ENCODE peak calls at places on chromosomes 5 and 9, in five cellular contexts. M is heart left ventricle, I is body of pancreas, E is endothelial cell of umbilical vein, U is sigmoid colon. S is an unnamed sample.

GRCh38 chr9:95003694-95004451 is 277.4 kb downstream of the AOPEP start:
- DNase-seq in M (peak; percentile 71), I (peak; percentile 73), E (peak; percentile 73), U (peak; percentile 86), S (peak; percentile 84)

GRCh38 chr5:72194846-72195245 is 87.6 kb downstream of the MAP1B start:
- DNase-seq in M (no peak), I (no peak), E (no peak), U (no peak), S (no peak)

GRCh38 chr5:14913141-14913540 is 41.6 kb upstream of the ANKH start:
- DNase-seq in M (no peak), I (no peak), E (no peak), U (no peak), S (no peak)

GRCh38 chr9:129458155-129458661 is 162.7 kb downstream of the C9orf50 start:
- DNase-seq in M (peak; percentile 54), I (peak; percentile 26), E (no peak), U (peak; percentile 80), S (peak; percentile 85)

GRCh38 chr5:6875376-6875775 is 162.1 kb downstream of the TENT4A start:
- DNase-seq in M (no peak), I (no peak), E (no peak), U (no peak), S (no peak)

GRCh38 chr9:110969971-110970381 is 68.3 kb downstream of the LPAR1 start:
- DNase-seq in M (no peak), I (no peak), E (no peak), U (no peak), S (no peak)

GRCh38 chr5:126456217-126456616 is 33.0 kb downstream of the GRAMD2B start:
- DNase-seq in M (no peak), I (no peak), E (no peak), U (no peak), S (no peak)

GRCh38 chr5:109319351-109319750 is 90.4 kb downstream of the PJA2 start:
- DNase-seq in M (no peak), I (no peak), E (no peak), U (no peak), S (no peak)

GRCh38 chr9:122526602-122527001 is 491 bp downstream of the OR1N1 start:
- DNase-seq in M (no peak), I (no peak), E (no peak), U (no peak), S (no peak)

GRCh38 chr5:122723606-122724352 is 51.1 kb upstream of the SNX2 start:
- DNase-seq in M (no peak), I (no peak), E (no peak), U (no peak), S (no peak)

DNA sequence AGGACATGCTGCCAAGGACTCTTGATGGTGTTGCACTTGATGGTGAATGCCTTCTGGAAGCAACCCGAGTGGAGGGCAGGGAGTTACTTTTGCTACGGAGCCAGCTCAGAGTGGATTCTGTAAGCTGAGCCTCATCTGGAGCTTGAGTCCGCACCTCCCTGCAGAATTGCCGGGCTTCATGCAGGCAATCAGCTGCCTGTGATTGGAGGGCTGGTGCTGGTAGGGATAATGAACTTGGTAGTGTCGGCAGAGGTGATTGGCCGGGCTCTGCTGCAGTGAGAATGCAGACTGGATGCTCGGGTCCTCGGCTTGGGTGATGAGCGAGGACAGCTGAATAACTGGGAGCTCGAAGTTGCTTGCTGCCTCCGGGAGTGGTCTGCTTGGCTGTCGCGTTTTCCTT is 23.1 kb downstream of the SLC25A25 start:
- DNase-seq in M (peak; percentile 60), I (peak; percentile 43), E (peak; percentile 50), U (peak; percentile 92), S (peak; percentile 65)
- TF ChIP-seq POLR2A in M (no peak), I (no peak), E (no peak), U (no peak), S (no peak)

GRCh38 chr9:99824378-99825157 is 2.9 kb downstream of the NR4A3 start:
- DNase-seq in M (peak; percentile 49), I (peak; percentile 45), E (peak; percentile 12), U (peak; percentile 69), S (peak; percentile 29)
- H3K4me1 ChIP-seq in M (no peaks in the 10 kb centered on the region), I (peaks cover 32% of the 10 kb centered on the region), E (peaks cover 20% of the 10 kb centered on the region), U (peaks cover 40% of the 10 kb centered on the region), S (peaks cover 13% of the 10 kb centered on the region)

GRCh38 chr5:178433273-178433775 is 156.9 kb downstream of the COL23A1 start:
- DNase-seq in M (no peak), I (no peak), E (no peak), U (peak; percentile 40), S (peak; percentile 58)
- H3K9me3 ChIP-seq in M (no peaks in the 10 kb centered on the region), I (no peaks in the 10 kb centered on the region), E (no peaks in the 10 kb centered on the region), U (no peaks in the 10 kb centered on the region), S (no peaks in the 10 kb centered on the region)

DNA sequence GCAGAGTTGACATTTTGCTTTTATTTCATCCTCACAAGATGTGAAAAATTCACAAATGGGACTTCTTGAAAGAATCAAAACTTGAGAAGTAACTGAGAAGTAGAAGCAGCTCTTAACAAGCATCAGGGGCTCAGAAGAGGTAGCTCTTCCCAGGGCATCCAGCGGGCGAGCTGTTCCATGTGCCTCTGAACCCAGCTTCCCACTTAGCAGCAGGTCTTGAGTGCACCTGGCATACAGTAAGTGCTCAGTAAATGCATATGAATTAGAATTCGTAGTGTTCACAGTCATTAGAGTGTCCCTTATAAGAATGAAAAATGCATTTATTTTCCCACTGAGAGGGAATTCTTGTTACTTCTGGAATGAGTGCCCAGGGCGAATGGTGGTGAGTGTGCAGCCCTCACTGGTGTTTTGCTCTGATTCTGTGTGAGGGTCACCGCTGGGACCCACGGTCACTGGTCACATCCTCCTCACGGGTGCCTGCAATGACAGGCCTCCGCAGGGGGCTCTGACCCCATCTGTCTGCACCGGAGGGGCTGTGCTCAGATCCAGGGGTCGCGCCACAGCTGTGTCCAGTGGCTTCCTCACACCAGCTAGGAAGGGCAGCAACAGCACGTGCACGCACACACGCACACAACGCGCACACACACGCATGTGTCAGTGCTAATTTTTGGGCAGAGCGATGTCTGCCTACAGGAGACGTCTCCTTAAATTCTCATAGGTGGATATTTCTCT is 26.9 kb downstream of the EXOC3 start:
- DNase-seq in M (peak; percentile 17), I (no peak), E (no peak), U (peak; percentile 61), S (peak; percentile 4)
- TF ChIP-seq POLR2A in M (no peak), I (no peak), E (no peak), U (no peak), S (no peak)

GRCh38 chr5:68264024-68264956 is 48.7 kb downstream of the PIK3R1 start:
- DNase-seq in M (peak; percentile 68), I (peak; percentile 60), E (peak; percentile 79), U (no peak), S (no peak)
- H3K4me1 ChIP-seq in M (peaks cover 60% of the 10 kb centered on the region), I (peaks cover 61% of the 10 kb centered on the region), E (peaks cover 3% of the 10 kb centered on the region), U (peaks cover 91% of the 10 kb centered on the region), S (peaks cover 45% of the 10 kb centered on the region)

S was measured in thyroid gland.